ENCODE peak calls at places on chromosomes 4 and X, in six cellular contexts. W is epithelial cell of prostate, S is HFF-Myc, M is RPMI7951, D is SW480, O is endodermal cell. K is an unnamed sample.

GRCh38 chr4:2059034-2059725 is at the start of gene NAT8L:
- DNase-seq in M (no peak), S (no peak), O (peak), D (peak), W (no peak), K (no peak)

GRCh38 chr4:99361268-99361922 is 8.8 kb upstream of the ADH1C start:
- DNase-seq in S (no peak), D (no peak), O (no peak), M (no peak), W (no peak), K (no peak)

GRCh38 chrX:18995216-18995615 is 11.3 kb upstream of the PHKA2 start:
- DNase-seq in S (no peak), M (peak), O (no peak), D (no peak), W (no peak), K (no peak)

GRCh38 chr4:152676052-152676854 is 3.5 kb downstream of the TMEM154 start:
- DNase-seq in D (no peak), W (no peak), O (no peak), M (no peak), S (no peak), K (no peak)

GRCh38 chr4:154119317-154119716 is 330.4 kb upstream of the SFRP2 start:
- DNase-seq in D (no peak), S (no peak), O (peak), W (no peak), M (no peak), K (no peak)

GRCh38 chr4:150212927-150213326 is 134.7 kb downstream of the DCLK2 start:
- DNase-seq in D (no peak), M (no peak), S (no peak), O (no peak), W (peak), K (no peak)

GRCh38 chr4:8821151-8821950 is 50.3 kb downstream of the HMX1 start:
- DNase-seq in M (no peak), D (no peak), S (no peak), O (peak), W (no peak), K (no peak)

GRCh38 chr4:147122697-147123472 is 177.2 kb upstream of the TTC29 start:
- DNase-seq in W (no peak), O (no peak), M (no peak), D (no peak), S (no peak), K (no peak)

GRCh38 chr4:74578329-74578728 is 133.4 kb downstream of the AREG start:
- DNase-seq in S (no peak), W (no peak), O (no peak), M (no peak), D (no peak), K (no peak)

GRCh38 chrX:42678133-42678532 is 99.8 kb downstream of the PPP1R2C start:
- DNase-seq in O (no peak), M (peak), S (no peak), W (no peak), D (peak), K (peak)

GRCh38 chr4:124883642-124884041 is 171.1 kb upstream of the ANKRD50 start:
- DNase-seq in W (no peak), M (no peak), S (no peak), O (no peak), D (no peak), K (no peak)

GRCh38 chr4:139814285-139815015 is 148.8 kb downstream of the MGST2 start:
- DNase-seq in S (no peak), D (no peak), M (peak), O (no peak), W (no peak), K (no peak)

GRCh38 chr4:189377576-189377975 is 563.1 kb upstream of the FRG1 start:
- DNase-seq in S (no peak), D (no peak), W (no peak), O (no peak), M (no peak), K (no peak)

GRCh38 chr4:127730142-127730913 is at the start of gene SLC25A31:
- DNase-seq in D (no peak), M (no peak), W (no peak), S (no peak), O (peak), K (no peak)

GRCh38 chrX:42079968-42080367 is 156.6 kb upstream of the CASK start:
- DNase-seq in O (no peak), M (no peak), S (no peak), D (no peak), W (no peak), K (no peak)

GRCh38 chrX:84047339-84047738 is 140.7 kb downstream of the RPS6KA6 start:
- DNase-seq in S (no peak), O (peak), D (no peak), M (no peak), W (no peak), K (no peak)

GRCh38 chrX:30504309-30504708 is 73.3 kb downstream of the TASL start:
- DNase-seq in M (peak), D (peak), O (no peak), S (no peak), W (no peak), K (peak)

GRCh38 chr4:125125256-125125655 is 189.5 kb upstream of the FAT4 start:
- DNase-seq in W (no peak), S (no peak), M (no peak), D (no peak), O (no peak), K (no peak)

GRCh38 chr4:118743867-118744266 is 58.7 kb downstream of the METTL14 start:
- DNase-seq in D (no peak), W (no peak), O (no peak), S (no peak), M (no peak), K (no peak)

GRCh38 chr4:42262701-42263490 is 110.4 kb upstream of the BEND4 start:
- DNase-seq in S (no peak), O (no peak), D (no peak), M (no peak), W (no peak), K (no peak)

GRCh38 chr4:147157860-147158701 is 212.4 kb upstream of the TTC29 start:
- DNase-seq in D (peak), O (peak), W (peak), S (no peak), M (peak), K (no peak)